ENCODE peak calls at places on chromosomes 16 and 17, in eight cellular contexts. F, N, A, Q, T, V, R and B are unnamed samples.

GRCh38 chr16:87828071-87828971 is 41.0 kb downstream of the SLC7A5 start:
- DNase-seq in F (no peak), N (no peak), A (no peak), Q (no peak), T (no peak), V (no peak), R (no peak), B (peak)

GRCh38 chr16:82874672-82875071 is 247.9 kb downstream of the CDH13 start:
- DNase-seq in F (no peak), N (no peak), A (no peak), Q (no peak), T (no peak), V (no peak), R (no peak), B (no peak)

GRCh38 chr16:31108035-31108793 is at the start of gene BCKDK:
- DNase-seq in F (peak), N (peak), A (peak), Q (peak), T (peak), V (peak), R (peak), B (peak)

GRCh38 chr16:29674188-29674587 is 4.8 kb upstream of the QPRT start:
- DNase-seq in F (no peak), N (no peak), A (no peak), Q (no peak), T (peak), V (no peak), R (peak), B (peak)

GRCh38 chr16:12062343-12063003 is 85.9 kb downstream of the SNX29 start:
- DNase-seq in F (no peak), N (peak), A (no peak), Q (peak), T (no peak), V (peak), R (peak), B (peak)

GRCh38 chr16:30018731-30019158 is 4.3 kb upstream of the C16orf92 start:
- DNase-seq in F (no peak), N (peak), A (no peak), Q (no peak), T (no peak), V (no peak), R (no peak), B (peak)

GRCh38 chr17:42463976-42464400 is 5.3 kb downstream of the ATP6V0A1 start:
- DNase-seq in F (no peak), N (no peak), A (no peak), Q (no peak), T (no peak), V (no peak), R (peak), B (no peak)

GRCh38 chr16:67959930-67960329 is 8.5 kb downstream of the SLC12A4 start:
- DNase-seq in F (no peak), N (no peak), A (no peak), Q (no peak), T (no peak), V (no peak), R (no peak), B (no peak)

GRCh38 chr17:58756246-58757161 is 850 bp downstream of the PPM1E start:
- DNase-seq in F (peak), N (no peak), A (peak), Q (no peak), T (no peak), V (no peak), R (no peak), B (no peak)

GRCh38 chr17:35768796-35769195 is 8.1 kb downstream of the C17orf50 start:
- DNase-seq in F (no peak), N (no peak), A (no peak), Q (no peak), T (no peak), V (no peak), R (no peak), B (no peak)

GRCh38 chr17:51154176-51154575 is 817 bp downstream of the NME1 start:
- DNase-seq in F (peak), N (no peak), A (no peak), Q (no peak), T (no peak), V (no peak), R (no peak), B (peak)

GRCh38 chr16:21986692-21987246 is 14.1 kb downstream of the PDZD9 start:
- DNase-seq in F (no peak), N (no peak), A (no peak), Q (no peak), T (no peak), V (no peak), R (no peak), B (no peak)

GRCh38 chr17:72996791-72997190 is 95.7 kb downstream of the SLC39A11 start:
- DNase-seq in F (no peak), N (no peak), A (no peak), Q (no peak), T (no peak), V (no peak), R (no peak), B (no peak)

GRCh38 chr17:31859487-31860008 is 504 bp upstream of the COPRS start:
- DNase-seq in F (no peak), N (no peak), A (no peak), Q (no peak), T (no peak), V (no peak), R (no peak), B (no peak)

GRCh38 chr16:66899945-66900688 is 18.6 kb downstream of the CDH16 start:
- DNase-seq in F (no peak), N (peak), A (no peak), Q (peak), T (no peak), V (no peak), R (peak), B (peak)

GRCh38 chr16:81585785-81586184 is 141.2 kb downstream of the CMIP start:
- DNase-seq in F (no peak), N (no peak), A (no peak), Q (peak), T (no peak), V (no peak), R (no peak), B (no peak)

GRCh38 chr17:11245792-11246191 is 4.8 kb downstream of the SHISA6 start:
- DNase-seq in F (no peak), N (no peak), A (no peak), Q (no peak), T (no peak), V (no peak), R (no peak), B (no peak)

GRCh38 chr16:25707982-25708583 is 16.3 kb downstream of the HS3ST4 start:
- DNase-seq in F (peak), N (no peak), A (no peak), Q (peak), T (peak), V (no peak), R (peak), B (peak)

GRCh38 chr17:35735036-35735805 is 3.8 kb downstream of the RASL10B start:
- DNase-seq in F (no peak), N (no peak), A (no peak), Q (no peak), T (no peak), V (no peak), R (no peak), B (no peak)

GRCh38 chr17:50272711-50273653 is 1.3 kb upstream of the TMEM92 start:
- DNase-seq in F (peak), N (peak), A (peak), Q (no peak), T (no peak), V (no peak), R (peak), B (peak)